ENCODE peak calls at places on chromosomes 12 and 14, in six cellular contexts. One of them, this sample, is unnamed.

GRCh38 chr14:32620303-32620702 is 291.2 kb downstream of the AKAP6 start:
- DNase-seq in GM12878: no peak
- DNase-seq in HepG2: no peak
- DNase-seq in HCT116: no peak
- DNase-seq in H1: no peak
- DNase-seq in K562: no peak
- DNase-seq in this sample: no peak

GRCh38 chr14:88630565-88630964 is 67.7 kb downstream of the ZC3H14 start:
- DNase-seq in K562: no peak
- DNase-seq in H1: no peak
- DNase-seq in HCT116: no peak
- DNase-seq in HepG2: no peak
- DNase-seq in GM12878: peak; percentile 13
- DNase-seq in this sample: no peak

GRCh38 chr14:52961060-52961639 is 10.3 kb upstream of the FERMT2 start:
- DNase-seq in HepG2: peak; percentile 70
- DNase-seq in GM12878: peak; percentile 13
- DNase-seq in K562: peak; percentile 13
- DNase-seq in HCT116: peak; percentile 58
- DNase-seq in H1: no peak
- DNase-seq in this sample: no peak

GRCh38 chr14:24277606-24278321 is 6.4 kb upstream of the RABGGTA start:
- DNase-seq in GM12878: no peak
- DNase-seq in HCT116: no peak
- DNase-seq in K562: no peak
- DNase-seq in HepG2: no peak
- DNase-seq in H1: no peak
- DNase-seq in this sample: no peak

GRCh38 chr12:13124661-13125505 is 21.4 kb upstream of the GSG1 start:
- DNase-seq in H1: no peak
- DNase-seq in HCT116: no peak
- DNase-seq in K562: no peak
- DNase-seq in GM12878: no peak
- DNase-seq in HepG2: no peak
- DNase-seq in this sample: peak; percentile 72

GRCh38 chr12:68633614-68634558 is 23.2 kb downstream of the RAP1B start:
- DNase-seq in HCT116: no peak
- DNase-seq in HepG2: no peak
- DNase-seq in K562: no peak
- DNase-seq in H1: no peak
- DNase-seq in GM12878: no peak
- DNase-seq in this sample: no peak

GRCh38 chr12:50579757-50580267 is 75.0 kb downstream of the DIP2B start:
- DNase-seq in HepG2: no peak
- DNase-seq in HCT116: no peak
- DNase-seq in H1: no peak
- DNase-seq in GM12878: peak; percentile 40
- DNase-seq in K562: no peak
- DNase-seq in this sample: no peak

GRCh38 chr12:15520844-15521243 is 198.5 kb downstream of the PTPRO start:
- DNase-seq in GM12878: no peak
- DNase-seq in HCT116: no peak
- DNase-seq in HepG2: no peak
- DNase-seq in H1: no peak
- DNase-seq in K562: no peak
- DNase-seq in this sample: no peak

GRCh38 chr12:83106873-83107272 is 420.2 kb downstream of the TMTC2 start:
- DNase-seq in HepG2: no peak
- DNase-seq in H1: no peak
- DNase-seq in GM12878: no peak
- DNase-seq in K562: no peak
- DNase-seq in HCT116: no peak
- DNase-seq in this sample: no peak

GRCh38 chr12:28622416-28622815 is 432.2 kb downstream of the CCDC91 start:
- DNase-seq in HepG2: no peak
- DNase-seq in GM12878: no peak
- DNase-seq in H1: no peak
- DNase-seq in K562: no peak
- DNase-seq in HCT116: no peak
- DNase-seq in this sample: no peak

GRCh38 chr14:106848330-106849121 is 1322.1 kb downstream of the TMEM121 start:
- DNase-seq in HepG2: peak; percentile 56
- DNase-seq in H1: no peak
- DNase-seq in GM12878: no peak
- DNase-seq in K562: no peak
- DNase-seq in HCT116: no peak
- DNase-seq in this sample: no peak

GRCh38 chr14:103014466-103015319 is 42.7 kb downstream of the CDC42BPB start:
- DNase-seq in H1: no peak
- DNase-seq in HCT116: no peak
- DNase-seq in GM12878: no peak
- DNase-seq in K562: no peak
- DNase-seq in HepG2: no peak
- DNase-seq in this sample: no peak

GRCh38 chr12:129150721-129151120 is 297.4 kb downstream of the GLT1D1 start:
- DNase-seq in HepG2: no peak
- DNase-seq in HCT116: no peak
- DNase-seq in K562: no peak
- DNase-seq in H1: no peak
- DNase-seq in GM12878: no peak
- DNase-seq in this sample: no peak

GRCh38 chr12:76490763-76491162 is 68.8 kb downstream of the OSBPL8 start:
- DNase-seq in K562: no peak
- DNase-seq in GM12878: no peak
- DNase-seq in HCT116: no peak
- DNase-seq in HepG2: no peak
- DNase-seq in H1: no peak
- DNase-seq in this sample: no peak

GRCh38 chr12:65926119-65927004 is 102.1 kb downstream of the HMGA2 start:
- DNase-seq in H1: no peak
- DNase-seq in HCT116: no peak
- DNase-seq in K562: no peak
- DNase-seq in GM12878: no peak
- DNase-seq in HepG2: peak; percentile 88
- DNase-seq in this sample: no peak

GRCh38 chr14:68245146-68246073 is 425.8 kb downstream of the RAD51B start:
- DNase-seq in HepG2: no peak
- DNase-seq in K562: peak; percentile 20
- DNase-seq in H1: no peak
- DNase-seq in HCT116: no peak
- DNase-seq in GM12878: no peak
- DNase-seq in this sample: no peak

GRCh38 chr12:74917743-74918142 is 291.9 kb downstream of the KCNC2 start:
- DNase-seq in H1: no peak
- DNase-seq in HepG2: no peak
- DNase-seq in GM12878: no peak
- DNase-seq in K562: no peak
- DNase-seq in HCT116: no peak
- DNase-seq in this sample: no peak

GRCh38 chr14:104708606-104709268 is 15.3 kb upstream of the ADSS1 start:
- DNase-seq in HCT116: no peak
- DNase-seq in GM12878: no peak
- DNase-seq in H1: peak; percentile 54
- DNase-seq in K562: peak; percentile 76
- DNase-seq in HepG2: peak; percentile 35
- DNase-seq in this sample: peak; percentile 54

GRCh38 chr14:75205586-75205985 is 29.2 kb upstream of the TMED10 start:
- DNase-seq in HepG2: no peak
- DNase-seq in GM12878: no peak
- DNase-seq in K562: no peak
- DNase-seq in HCT116: no peak
- DNase-seq in H1: no peak
- DNase-seq in this sample: no peak

GRCh38 chr12:120466560-120467315 is 2.8 kb downstream of the SRSF9 start:
- DNase-seq in H1: no peak
- DNase-seq in GM12878: no peak
- DNase-seq in K562: no peak
- DNase-seq in HCT116: peak; percentile 34
- DNase-seq in HepG2: peak; percentile 27
- DNase-seq in this sample: no peak

GRCh38 chr12:15405601-15406000 is 83.3 kb downstream of the PTPRO start:
- DNase-seq in HCT116: no peak
- DNase-seq in GM12878: no peak
- DNase-seq in K562: no peak
- DNase-seq in HepG2: no peak
- DNase-seq in H1: no peak
- DNase-seq in this sample: no peak

GRCh38 chr14:33794791-33795300 is 156.0 kb downstream of the EGLN3 start:
- DNase-seq in GM12878: no peak
- DNase-seq in H1: no peak
- DNase-seq in K562: no peak
- DNase-seq in HCT116: no peak
- DNase-seq in HepG2: no peak
- DNase-seq in this sample: no peak

GRCh38 chr14:92783813-92784431 is 10.2 kb upstream of the GOLGA5 start:
- DNase-seq in HepG2: peak; percentile 56
- DNase-seq in HCT116: peak; percentile 62
- DNase-seq in GM12878: no peak
- DNase-seq in K562: peak; percentile 5
- DNase-seq in H1: no peak
- DNase-seq in this sample: no peak

GRCh38 chr12:65496617-65497016 is 218.1 kb downstream of the MSRB3 start:
- DNase-seq in H1: no peak
- DNase-seq in GM12878: no peak
- DNase-seq in HepG2: no peak
- DNase-seq in HCT116: no peak
- DNase-seq in K562: no peak
- DNase-seq in this sample: no peak

GRCh38 chr14:22973217-22974032 is 8.9 kb downstream of the AJUBA start:
- DNase-seq in GM12878: no peak
- DNase-seq in K562: peak; percentile 53
- DNase-seq in H1: no peak
- DNase-seq in HCT116: no peak
- DNase-seq in HepG2: peak; percentile 82
- DNase-seq in this sample: no peak

GRCh38 chr12:11943919-11944318 is 126.8 kb upstream of the BCL2L14 start:
- DNase-seq in K562: no peak
- DNase-seq in HCT116: no peak
- DNase-seq in GM12878: no peak
- DNase-seq in HepG2: no peak
- DNase-seq in H1: no peak
- DNase-seq in this sample: no peak

DNA sequence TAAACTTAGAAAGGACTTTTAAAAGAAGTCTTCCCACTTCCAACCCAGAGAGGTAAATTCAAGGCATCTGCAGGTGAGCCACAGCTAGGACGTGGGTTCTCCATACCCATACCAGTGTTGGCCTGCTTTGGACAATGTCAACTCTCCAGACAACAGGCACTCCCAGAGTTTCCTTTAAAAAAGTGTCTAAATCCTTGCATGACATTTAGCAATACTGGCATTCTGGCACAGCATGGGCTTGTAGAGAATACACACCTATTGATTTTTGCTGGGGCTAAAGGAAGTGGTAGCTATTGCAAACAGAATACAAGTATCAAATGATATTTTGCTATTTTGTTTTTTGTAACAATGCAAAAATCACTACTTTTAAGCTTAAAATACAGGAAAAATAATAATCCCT is 25.8 kb upstream of the DICER1 start:
- DNase-seq in HepG2: no peak
- DNase-seq in HCT116: no peak
- DNase-seq in K562: no peak
- DNase-seq in GM12878: no peak
- DNase-seq in H1: no peak
- DNase-seq in this sample: no peak
- TF ChIP-seq ZNF274 in HepG2: no peak
- TF ChIP-seq ZNF274 in HCT116: no peak
- TF ChIP-seq ZNF274 in K562: no peak
- TF ChIP-seq ZNF274 in GM12878: no peak
- TF ChIP-seq ZNF274 in H1: no peak
- TF ChIP-seq ZNF274 in this sample: no peak

GRCh38 chr12:71439613-71440392 is at the start of gene LGR5:
- DNase-seq in GM12878: no peak
- DNase-seq in K562: no peak
- DNase-seq in HCT116: no peak
- DNase-seq in H1: no peak
- DNase-seq in HepG2: peak; percentile 85
- DNase-seq in this sample: peak; percentile 39

GRCh38 chr12:71441350-71441748 is 1.8 kb downstream of the LGR5 start:
- DNase-seq in HCT116: no peak
- DNase-seq in K562: no peak
- DNase-seq in HepG2: no peak
- DNase-seq in H1: no peak
- DNase-seq in GM12878: no peak
- DNase-seq in this sample: no peak

GRCh38 chr12:71441836-71442566 is 2.4 kb downstream of the LGR5 start:
- DNase-seq in GM12878: no peak
- DNase-seq in HepG2: no peak
- DNase-seq in HCT116: no peak
- DNase-seq in H1: no peak
- DNase-seq in K562: no peak
- DNase-seq in this sample: no peak

GRCh38 chr12:71440393-71441349 is 1.1 kb downstream of the LGR5 start:
- DNase-seq in GM12878: no peak
- DNase-seq in HepG2: peak; percentile 96
- DNase-seq in HCT116: no peak
- DNase-seq in K562: no peak
- DNase-seq in H1: no peak
- DNase-seq in this sample: no peak

GRCh38 chr12:71442567-71442931 is 3.0 kb downstream of the LGR5 start:
- DNase-seq in HCT116: no peak
- DNase-seq in HepG2: no peak
- DNase-seq in H1: no peak
- DNase-seq in GM12878: no peak
- DNase-seq in K562: no peak
- DNase-seq in this sample: no peak
- TF ChIP-seq ZNF274 in HCT116: no peak
- TF ChIP-seq ZNF274 in HepG2: no peak
- TF ChIP-seq ZNF274 in H1: no peak
- TF ChIP-seq ZNF274 in GM12878: no peak
- TF ChIP-seq ZNF274 in K562: no peak
- TF ChIP-seq ZNF274 in this sample: no peak

DNA sequence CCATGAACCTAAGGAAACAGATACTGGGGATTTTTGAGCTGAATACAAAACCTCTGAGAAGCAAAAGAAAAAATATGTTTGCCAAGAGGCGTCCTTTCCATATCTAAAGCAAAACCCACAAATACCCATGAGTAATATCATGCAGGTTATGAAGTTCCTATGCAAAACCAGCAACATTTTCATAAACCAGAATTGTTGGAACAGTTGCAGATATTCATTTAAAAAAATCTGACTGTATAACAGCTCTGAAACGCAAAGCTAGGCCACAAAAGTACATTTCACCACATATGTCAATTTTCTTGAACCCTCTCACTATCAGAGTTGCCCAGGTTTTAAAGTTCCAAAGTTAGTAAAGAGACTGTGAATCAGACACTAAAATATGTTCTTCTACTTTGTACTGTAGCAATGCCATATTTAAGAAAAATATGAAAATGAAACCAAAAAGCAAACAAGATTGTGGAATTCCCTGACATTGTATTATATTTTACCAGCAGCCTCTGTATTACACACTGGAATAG is 33.8 kb upstream of the HIF1A start:
- DNase-seq in K562: no peak
- DNase-seq in HCT116: no peak
- DNase-seq in HepG2: no peak
- DNase-seq in H1: no peak
- DNase-seq in GM12878: peak; percentile 69
- DNase-seq in this sample: no peak
- TF ChIP-seq ZNF274 in K562: no peak
- TF ChIP-seq ZNF274 in HCT116: no peak
- TF ChIP-seq ZNF274 in HepG2: no peak
- TF ChIP-seq ZNF274 in H1: no peak
- TF ChIP-seq ZNF274 in GM12878: no peak
- TF ChIP-seq ZNF274 in this sample: no peak

GRCh38 chr12:22283006-22283506 is 51.5 kb downstream of the ST8SIA1 start:
- DNase-seq in HepG2: no peak
- DNase-seq in H1: no peak
- DNase-seq in K562: no peak
- DNase-seq in GM12878: no peak
- DNase-seq in HCT116: no peak
- DNase-seq in this sample: no peak
- TF ChIP-seq ZNF274 in HepG2: no peak
- TF ChIP-seq ZNF274 in H1: no peak
- TF ChIP-seq ZNF274 in K562: no peak
- TF ChIP-seq ZNF274 in GM12878: no peak
- TF ChIP-seq ZNF274 in HCT116: no peak
- TF ChIP-seq ZNF274 in this sample: no peak

This sample was measured in NT2/D1.